ENCODE peak calls at places on chromosomes 12 and 14, in seven cellular contexts. I is RWPE1, B is HFF-Myc, V is T-helper 2 cell, N is NCI-H1930, R is substantia nigra, J is NCI-H1105. C is an unnamed sample.

GRCh38 chr14:96592591-96593388 is 90.6 kb downstream of the PAPOLA start:
- DNase-seq in I (peak), B (no peak), V (peak), N (no peak), R (no peak), J (no peak), C (peak)

GRCh38 chr12:3342051-3342450 is 149.0 kb upstream of the PRMT8 start:
- DNase-seq in I (no peak), B (peak), V (no peak), N (no peak), R (peak), J (peak), C (peak)

GRCh38 chr12:111448266-111448830 is 42.6 kb downstream of the SH2B3 start:
- DNase-seq in I (no peak), B (no peak), V (no peak), N (no peak), R (no peak), J (no peak), C (no peak)

GRCh38 chr12:3496964-3497363 is 6.0 kb downstream of the PRMT8 start:
- DNase-seq in I (peak), B (no peak), V (peak), N (no peak), R (no peak), J (no peak), C (no peak)

GRCh38 chr14:49966971-49967630 is 74.2 kb downstream of the ARF6 start:
- DNase-seq in I (no peak), B (no peak), V (no peak), N (no peak), R (no peak), J (no peak), C (no peak)

GRCh38 chr12:95997911-95998510 is 1.9 kb upstream of the HAL start:
- DNase-seq in I (peak), B (no peak), V (peak), N (no peak), R (no peak), J (no peak), C (no peak)

GRCh38 chr12:12072064-12072760 is 1.5 kb downstream of the BCL2L14 start:
- DNase-seq in I (no peak), B (no peak), V (peak), N (no peak), R (no peak), J (no peak), C (no peak)

GRCh38 chr14:59347915-59348314 is 117.3 kb downstream of the GPR135 start:
- DNase-seq in I (no peak), B (no peak), V (no peak), N (no peak), R (no peak), J (no peak), C (no peak)

GRCh38 chr14:46550836-46551235 is 100.7 kb downstream of the RPL10L start:
- DNase-seq in I (no peak), B (no peak), V (no peak), N (no peak), R (no peak), J (no peak), C (no peak)

GRCh38 chr14:101002738-101003137 is 99.2 kb upstream of the RTL1 start:
- DNase-seq in I (no peak), B (no peak), V (no peak), N (no peak), R (no peak), J (no peak), C (no peak)

GRCh38 chr14:69501362-69501964 is 16.9 kb downstream of the PLEKHD1 start:
- DNase-seq in I (no peak), B (no peak), V (no peak), N (no peak), R (peak), J (peak), C (peak)

GRCh38 chr14:95338436-95338835 is 18.7 kb upstream of the CLMN start:
- DNase-seq in I (no peak), B (no peak), V (no peak), N (no peak), R (no peak), J (no peak), C (no peak)

GRCh38 chr14:32006267-32007110 is 70.6 kb upstream of the ARHGAP5 start:
- DNase-seq in I (no peak), B (no peak), V (no peak), N (no peak), R (no peak), J (no peak), C (no peak)

GRCh38 chr14:73462815-73463214 is 4.5 kb upstream of the NUMB start:
- DNase-seq in I (no peak), B (no peak), V (no peak), N (no peak), R (no peak), J (no peak), C (no peak)

GRCh38 chr12:42468853-42469252 is 120.7 kb downstream of the PRICKLE1 start:
- DNase-seq in I (no peak), B (no peak), V (no peak), N (no peak), R (no peak), J (no peak), C (peak)

GRCh38 chr12:639988-640387 is 23.3 kb downstream of the NINJ2 start:
- DNase-seq in I (no peak), B (no peak), V (no peak), N (no peak), R (no peak), J (no peak), C (no peak)

GRCh38 chr12:110744697-110745264 is 2.1 kb upstream of the PPP1CC start:
- DNase-seq in I (peak), B (no peak), V (no peak), N (no peak), R (no peak), J (no peak), C (no peak)

GRCh38 chr14:45065540-45065939 is 18.4 kb upstream of the PRPF39 start:
- DNase-seq in I (no peak), B (no peak), V (no peak), N (no peak), R (no peak), J (no peak), C (no peak)

GRCh38 chr12:107480836-107481608 is 204.6 kb upstream of the PWP1 start:
- DNase-seq in I (no peak), B (no peak), V (no peak), N (no peak), R (no peak), J (no peak), C (no peak)

GRCh38 chr12:127770123-127770522 is 496.8 kb upstream of the TMEM132C start:
- DNase-seq in I (no peak), B (no peak), V (no peak), N (no peak), R (no peak), J (no peak), C (no peak)

GRCh38 chr12:124767075-124767821 is 96.4 kb downstream of the SCARB1 start:
- DNase-seq in I (peak), B (peak), V (peak), N (peak), R (peak), J (no peak), C (peak)

GRCh38 chr14:68513838-68514610 is 278.8 kb downstream of the ZFP36L1 start:
- DNase-seq in I (no peak), B (no peak), V (no peak), N (no peak), R (no peak), J (no peak), C (no peak)

GRCh38 chr12:124415064-124415463 is 120.2 kb downstream of the RFLNA start:
- DNase-seq in I (no peak), B (no peak), V (no peak), N (no peak), R (no peak), J (no peak), C (no peak)

GRCh38 chr12:110913119-110914056 is 7.0 kb downstream of the MYL2 start:
- DNase-seq in I (no peak), B (no peak), V (no peak), N (no peak), R (no peak), J (no peak), C (no peak)

GRCh38 chr14:100488057-100488456 is 99.2 kb downstream of the BEGAIN start:
- DNase-seq in I (no peak), B (no peak), V (peak), N (no peak), R (no peak), J (no peak), C (no peak)

GRCh38 chr14:102015045-102015685 is 50.8 kb downstream of the DYNC1H1 start:
- DNase-seq in I (no peak), B (no peak), V (no peak), N (no peak), R (no peak), J (no peak), C (no peak)

GRCh38 chr12:18422849-18423248 is 161.5 kb downstream of the PIK3C2G start:
- DNase-seq in I (no peak), B (no peak), V (no peak), N (no peak), R (no peak), J (no peak), C (no peak)

GRCh38 chr12:30795660-30796507 is 41.1 kb upstream of the CAPRIN2 start:
- DNase-seq in I (peak), B (no peak), V (peak), N (peak), R (no peak), J (peak), C (peak)

GRCh38 chr14:104561124-104561531 is 18.4 kb upstream of the C14orf180 start:
- DNase-seq in I (no peak), B (no peak), V (no peak), N (no peak), R (no peak), J (no peak), C (no peak)

GRCh38 chr12:70571705-70572269 is 65.4 kb downstream of the PTPRB start:
- DNase-seq in I (no peak), B (no peak), V (no peak), N (no peak), R (no peak), J (no peak), C (peak)

GRCh38 chr12:114499338-114499737 is 93.4 kb upstream of the TBX5 start:
- DNase-seq in I (no peak), B (peak), V (no peak), N (no peak), R (no peak), J (no peak), C (no peak)

GRCh38 chr14:100617715-100618693 is 30.8 kb upstream of the BEGAIN start:
- DNase-seq in I (no peak), B (no peak), V (no peak), N (no peak), R (peak), J (no peak), C (no peak)